ENCODE peak calls at places on chromosome 2, in nine cellular contexts. M is OCI-LY7, G is activated T-cell treated with anti-CD3 and anti-CD28 coated beads for 48 hours, J is D341Med, K is NCI-H748 treated with DMSO at 0.1 percent for 48 hours, C is T-helper 1 cell, X is Right ventricle myocardium superior, A is coronary artery, Z is EH. Q is an unnamed sample.

GRCh38 chr2:70509565-70509964 is 44.1 kb downstream of the TGFA start:
- DNase-seq in Z (peak), J (no peak), K (no peak), M (no peak), C (no peak), G (no peak), X (no peak), A (peak), Q (peak)

GRCh38 chr2:231655494-231656408 is 52.6 kb upstream of the PTMA start:
- DNase-seq in M (no peak), K (no peak), X (no peak), Z (no peak), G (no peak), J (no peak), C (no peak), A (no peak), Q (no peak)

GRCh38 chr2:25491966-25492532 is 150.3 kb upstream of the DNMT3A start:
- DNase-seq in X (no peak), J (peak), A (no peak), C (no peak), M (no peak), G (no peak), K (no peak), Z (peak), Q (peak)

GRCh38 chr2:7660816-7661215 is 743.6 kb downstream of the RNF144A start:
- DNase-seq in J (no peak), M (no peak), X (no peak), A (no peak), G (no peak), C (no peak), Z (no peak), K (no peak), Q (no peak)

GRCh38 chr2:128317186-128317897 is 1.3 kb downstream of the HS6ST1 start:
- DNase-seq in M (peak), Z (peak), K (no peak), X (no peak), G (no peak), A (peak), J (peak), C (no peak), Q (no peak)

GRCh38 chr2:95258271-95258670 is 16.0 kb upstream of the PROM2 start:
- DNase-seq in Z (no peak), J (no peak), M (no peak), A (no peak), X (no peak), K (no peak), C (no peak), G (no peak), Q (no peak)

GRCh38 chr2:135004005-135004746 is 43.1 kb downstream of the MAP3K19 start:
- DNase-seq in J (peak), G (peak), M (peak), C (peak), A (peak), X (peak), K (peak), Z (peak), Q (peak)

GRCh38 chr2:191710411-191710900 is 32.5 kb downstream of the NABP1 start:
- DNase-seq in Z (peak), G (no peak), C (no peak), M (no peak), X (no peak), K (no peak), A (no peak), J (no peak), Q (no peak)

GRCh38 chr2:32865399-32866068 is 81.2 kb upstream of the LTBP1 start:
- DNase-seq in K (no peak), G (no peak), M (no peak), X (no peak), J (no peak), Z (peak), A (no peak), C (no peak), Q (no peak)

GRCh38 chr2:119387381-119388129 is 20.8 kb downstream of the DBI start:
- DNase-seq in Z (peak), C (no peak), M (no peak), G (peak), X (peak), A (no peak), K (no peak), J (peak), Q (no peak)

GRCh38 chr2:162694255-162694654 is 144.3 kb downstream of the KCNH7 start:
- DNase-seq in G (no peak), X (no peak), M (no peak), C (no peak), Z (no peak), A (no peak), K (no peak), J (no peak), Q (no peak)

GRCh38 chr2:20221169-20221938 is 3.6 kb downstream of the SDC1 start:
- DNase-seq in K (no peak), Z (peak), G (no peak), C (no peak), X (no peak), J (no peak), M (no peak), A (no peak), Q (no peak)

GRCh38 chr2:149715005-149715592 is 127.5 kb upstream of the MMADHC start:
- DNase-seq in Z (peak), C (no peak), J (peak), A (no peak), K (no peak), G (no peak), X (no peak), M (peak), Q (peak)

GRCh38 chr2:104774631-104775030 is 79.3 kb upstream of the POU3F3 start:
- DNase-seq in Z (peak), K (no peak), A (no peak), C (no peak), J (no peak), X (no peak), G (no peak), M (no peak), Q (no peak)

GRCh38 chr2:239429473-239430350 is 28.9 kb upstream of the HDAC4 start:
- DNase-seq in G (no peak), J (no peak), Z (peak), X (no peak), A (no peak), C (no peak), M (no peak), K (peak), Q (no peak)

GRCh38 chr2:21891191-21891590 is 767.4 kb downstream of the TDRD15 start:
- DNase-seq in K (no peak), X (no peak), J (no peak), G (no peak), M (no peak), C (no peak), Z (no peak), A (no peak), Q (no peak)

GRCh38 chr2:204738721-204739120 is 193.4 kb downstream of the PARD3B start:
- DNase-seq in X (no peak), M (no peak), J (no peak), C (no peak), G (no peak), K (no peak), A (no peak), Z (peak), Q (no peak)

GRCh38 chr2:168804214-168804613 is 1.8 kb downstream of the NOSTRIN start:
- DNase-seq in M (no peak), Z (no peak), J (no peak), G (no peak), K (no peak), X (no peak), A (no peak), C (no peak), Q (no peak)

GRCh38 chr2:96927420-96928171 is 57.7 kb upstream of the SEMA4C start:
- DNase-seq in Z (peak), J (peak), A (no peak), G (no peak), K (no peak), X (peak), C (no peak), M (no peak), Q (peak)

GRCh38 chr2:127582863-127583861 is 47.7 kb downstream of the MYO7B start:
- DNase-seq in X (no peak), Z (no peak), J (no peak), A (peak), C (no peak), G (no peak), M (no peak), K (no peak), Q (no peak)

GRCh38 chr2:73892631-73893329 is at the start of gene ACTG2:
- DNase-seq in C (no peak), G (no peak), A (peak), K (no peak), M (no peak), X (no peak), Z (peak), J (no peak), Q (no peak)

GRCh38 chr2:232350804-232351685 is 27.5 kb upstream of the ALPP start:
- DNase-seq in J (no peak), C (no peak), M (no peak), G (no peak), K (no peak), A (no peak), Z (no peak), X (peak), Q (no peak)

GRCh38 chr2:181440336-181440735 is 16.9 kb upstream of the ITGA4 start:
- DNase-seq in X (no peak), G (no peak), K (no peak), C (no peak), J (no peak), A (no peak), Z (no peak), M (no peak), Q (no peak)

GRCh38 chr2:191790737-191791136 is 56.2 kb downstream of the CAVIN2 start:
- DNase-seq in Z (no peak), C (no peak), X (no peak), G (no peak), J (no peak), K (no peak), A (no peak), M (no peak), Q (no peak)

GRCh38 chr2:221097568-221097915 is 474.6 kb downstream of the EPHA4 start:
- DNase-seq in M (no peak), C (no peak), Z (peak), K (no peak), G (no peak), X (no peak), J (no peak), A (no peak), Q (peak)

GRCh38 chr2:8833863-8834262 is 3.5 kb downstream of the KIDINS220 start:
- DNase-seq in G (no peak), C (no peak), X (no peak), Z (no peak), K (no peak), J (no peak), A (no peak), M (no peak), Q (no peak)

GRCh38 chr2:155080394-155080793 is 381.9 kb downstream of the KCNJ3 start:
- DNase-seq in C (no peak), M (no peak), X (no peak), J (no peak), K (no peak), Z (no peak), A (no peak), G (no peak), Q (no peak)

GRCh38 chr2:223047260-223047761 is 4.7 kb upstream of the KCNE4 start:
- DNase-seq in X (no peak), J (no peak), M (no peak), C (no peak), Z (peak), A (no peak), G (no peak), K (no peak), Q (peak)

GRCh38 chr2:225041210-225041870 is 928 bp downstream of the DOCK10 start:
- DNase-seq in K (peak), G (peak), A (no peak), X (peak), Z (peak), J (peak), C (peak), M (peak), Q (no peak)

GRCh38 chr2:224395646-224396390 is 6.1 kb downstream of the FAM124B start:
- DNase-seq in G (no peak), C (no peak), K (no peak), M (no peak), J (no peak), A (no peak), Z (peak), X (no peak), Q (no peak)

Q was measured in WERI-Rb-1.